ENCODE peak calls at places on chromosome 18, in seven cellular contexts. B is IMR-90, T is ovary, J is HepG2, K is heart left ventricle, E is HCT116, N is uterus. V is an unnamed sample. For H3K4me1, the result is how much of the 10 kb centered on the place peaks cover.

GRCh38 chr18:79753391-79753851 is 44.3 kb upstream of the KCNG2 start:
- DNase-seq in J (no peak), E (no peak), B (no peak), T (no peak), N (peak), K (no peak), V (no peak)

GRCh38 chr18:48859311-48860275 is 91.2 kb downstream of the SMAD7 start:
- DNase-seq in E (no peak), B (no peak), K (no peak), J (no peak), T (peak), N (no peak), V (no peak)

GRCh38 chr18:63970803-63971191 is 916 bp downstream of the SERPINB8 start:
- DNase-seq in J (no peak), K (peak), B (peak), T (peak), E (no peak), N (no peak), V (peak)

GRCh38 chr18:78074400-78075020 is 824.9 kb downstream of the GALR1 start:
- DNase-seq in E (no peak), T (no peak), K (no peak), B (no peak), J (no peak), N (no peak), V (no peak)

GRCh38 chr18:43022874-43023273 is 92.6 kb downstream of the RIT2 start:
- DNase-seq in K (no peak), E (no peak), T (no peak), N (no peak), J (no peak), B (no peak), V (no peak)

GRCh38 chr18:7830468-7830867 is 263.4 kb downstream of the PTPRM start:
- DNase-seq in E (peak), B (no peak), J (no peak), T (no peak), N (no peak), K (no peak), V (no peak)

GRCh38 chr18:46542545-46542944 is 114.5 kb downstream of the LOXHD1 start:
- DNase-seq in E (no peak), J (no peak), K (no peak), T (no peak), N (no peak), B (no peak), V (no peak)

GRCh38 chr18:75790821-75791220 is 363.3 kb upstream of the SMIM21 start:
- DNase-seq in T (no peak), B (no peak), N (no peak), J (no peak), K (no peak), E (no peak), V (no peak)

GRCh38 chr18:9157806-9158205 is 21.2 kb downstream of the ANKRD12 start:
- DNase-seq in T (no peak), J (no peak), N (no peak), K (no peak), B (no peak), E (no peak), V (no peak)

GRCh38 chr18:79542876-79543750 is 136.5 kb upstream of the CTDP1 start:
- DNase-seq in E (no peak), B (no peak), K (peak), J (no peak), N (no peak), T (no peak), V (no peak)

GRCh38 chr18:21184396-21184996 is 57.5 kb upstream of the GREB1L start:
- DNase-seq in E (no peak), J (no peak), K (no peak), T (no peak), N (no peak), B (no peak), V (no peak)

GRCh38 chr18:79917351-79918088 is 33.9 kb downstream of the SLC66A2 start:
- DNase-seq in J (no peak), B (no peak), N (no peak), T (peak), K (no peak), E (no peak), V (no peak)

GRCh38 chr18:7000484-7001096 is 117.0 kb downstream of the LAMA1 start:
- DNase-seq in J (peak), B (peak), T (no peak), K (no peak), N (no peak), E (no peak), V (peak)

GRCh38 chr18:12422936-12423335 is 15.2 kb downstream of the PRELID3A start:
- DNase-seq in B (no peak), J (peak), E (no peak), K (no peak), N (no peak), T (no peak), V (no peak)

GRCh38 chr18:49170925-49171509 is 220.3 kb upstream of the SMAD7 start:
- DNase-seq in B (no peak), E (no peak), J (no peak), T (no peak), N (no peak), K (no peak), V (no peak)

GRCh38 chr18:21115519-21116411 is 4.2 kb upstream of the ROCK1 start:
- DNase-seq in T (no peak), K (no peak), J (no peak), N (no peak), B (peak), E (no peak), V (no peak)

GRCh38 chr18:28791101-28791500 is 614.2 kb upstream of the CDH2 start:
- DNase-seq in B (no peak), N (no peak), E (no peak), K (no peak), T (no peak), J (no peak), V (no peak)

GRCh38 chr18:67916142-67916541 is 399.6 kb upstream of the DSEL start:
- DNase-seq in J (no peak), T (no peak), N (no peak), E (no peak), B (peak), K (no peak), V (no peak)

GRCh38 chr18:50138181-50139064 is 56.5 kb downstream of the MYO5B start:
- DNase-seq in T (no peak), B (no peak), E (no peak), K (no peak), N (no peak), J (no peak), V (no peak)

GRCh38 chr18:31667185-31667584 is 17.2 kb downstream of the B4GALT6 start:
- DNase-seq in J (no peak), N (no peak), E (no peak), T (no peak), K (no peak), B (peak), V (no peak)

GRCh38 chr18:10149768-10150556 is 236.1 kb downstream of the VAPA start:
- DNase-seq in K (no peak), B (no peak), N (no peak), J (no peak), E (no peak), T (no peak), V (no peak)

GRCh38 chr18:43934322-43935050 is 657.2 kb upstream of the SYT4 start:
- DNase-seq in E (no peak), K (no peak), B (no peak), N (no peak), J (no peak), T (no peak), V (no peak)

GRCh38 chr18:12543697-12544096 is 114.2 kb downstream of the SPIRE1 start:
- DNase-seq in J (no peak), T (no peak), N (no peak), B (peak), E (no peak), K (no peak), V (no peak)

GRCh38 chr18:48913201-48913600 is 37.6 kb downstream of the SMAD7 start:
- DNase-seq in N (no peak), B (no peak), K (no peak), E (no peak), J (no peak), T (no peak), V (no peak)

GRCh38 chr18:25349131-25349925 is 2.6 kb downstream of the ZNF521 start:
- DNase-seq in K (peak), N (peak), E (no peak), B (peak), T (peak), J (no peak), V (no peak)

GRCh38 chr18:31203086-31203793 is 40.6 kb upstream of the DSC1 start:
- DNase-seq in N (no peak), E (no peak), J (peak), B (no peak), T (no peak), K (no peak), V (peak)

GRCh38 chr18:37701967-37702366 is 136.4 kb upstream of the CELF4 start:
- DNase-seq in N (no peak), J (no peak), T (no peak), B (no peak), E (no peak), K (no peak), V (no peak)

GRCh38 chr18:51195086-51195601 is 2.3 kb downstream of the MEX3C start:
- DNase-seq in T (no peak), N (no peak), K (no peak), J (no peak), E (no peak), B (peak), V (no peak)

GRCh38 chr18:51197661-51198424 is at the start of gene MEX3C:
- DNase-seq in E (peak), B (peak), K (peak), T (peak), N (peak), J (peak), V (peak)

GRCh38 chr18:51196116-51196810 is 1.2 kb downstream of the MEX3C start:
- DNase-seq in N (peak), J (no peak), K (peak), T (peak), B (peak), E (no peak), V (peak)

GRCh38 chr18:51195602-51196115 is 1.8 kb downstream of the MEX3C start:
- DNase-seq in N (no peak), J (peak), B (peak), E (peak), T (no peak), K (no peak), V (peak)

GRCh38 chr18:51196811-51197660 is 445 bp downstream of the MEX3C start:
- DNase-seq in N (peak), T (peak), K (peak), J (no peak), E (no peak), B (peak), V (peak)
- TF ChIP-seq POLR2A in N (peak), T (peak), K (peak), J (no peak), E (no peak), B (peak), V (no peak)

GRCh38 chr18:52723456-52724065 is 383.6 kb downstream of the DCC start:
- DNase-seq in T (no peak), B (no peak), J (no peak), E (no peak), K (no peak), N (no peak), V (no peak)
- H3K4me1 ChIP-seq in T (under half), B (under half), J (under half), E (under half), K (under half), N (under half), V (under half)

GRCh38 chr18:66560092-66560491 is 43.8 kb downstream of the CDH19 start:
- DNase-seq in K (no peak), N (no peak), J (peak), T (no peak), E (no peak), B (no peak), V (peak)
- TF ChIP-seq CTCF in K (peak), N (no peak), J (peak), T (no peak), E (peak), B (no peak), V (peak)

GRCh38 chr18:3248670-3249359 is 1.2 kb downstream of the MYL12A start:
- DNase-seq in N (no peak), B (peak), T (no peak), K (no peak), E (no peak), J (peak), V (no peak)
- TF ChIP-seq POLR2A in N (no peak), B (no peak), T (no peak), K (no peak), E (no peak), J (no peak), V (peak)

GRCh38 chr18:26461405-26461804 is 86.9 kb downstream of the KCTD1 start:
- DNase-seq in T (no peak), J (no peak), N (no peak), K (no peak), B (no peak), E (no peak), V (no peak)
- H3K4me1 ChIP-seq in T (under half), J (under half), N (under half), K (under half), B (under half), E (under half), V (under half)

GRCh38 chr18:32888311-32888710 is 115.5 kb upstream of the KLHL14 start:
- DNase-seq in T (no peak), J (no peak), E (no peak), B (no peak), N (no peak), K (no peak), V (no peak)

GRCh38 chr18:32891130-32891529 is 118.3 kb upstream of the KLHL14 start:
- DNase-seq in J (no peak), E (no peak), B (no peak), K (no peak), N (no peak), T (no peak), V (no peak)

GRCh38 chr18:32889620-32890593 is 117.1 kb upstream of the KLHL14 start:
- DNase-seq in K (no peak), E (no peak), T (no peak), N (no peak), J (no peak), B (no peak), V (no peak)

GRCh38 chr18:32893915-32894314 is 121.1 kb upstream of the KLHL14 start:
- DNase-seq in B (no peak), T (no peak), N (no peak), J (peak), E (no peak), K (no peak), V (no peak)

GRCh38 chr18:32891797-32892196 is 119.0 kb upstream of the KLHL14 start:
- DNase-seq in T (no peak), K (no peak), E (no peak), N (no peak), J (peak), B (no peak), V (no peak)
- TF ChIP-seq CTCF in T (no peak), K (no peak), E (no peak), N (no peak), J (peak), B (no peak), V (no peak)

GRCh38 chr18:59902180-59902992 is 2.6 kb downstream of the PMAIP1 start:
- DNase-seq in B (peak), K (no peak), T (no peak), J (no peak), E (no peak), N (no peak), V (no peak)
- TF ChIP-seq POLR2A in B (no peak), K (no peak), T (no peak), J (no peak), E (no peak), N (no peak), V (no peak)

DNA sequence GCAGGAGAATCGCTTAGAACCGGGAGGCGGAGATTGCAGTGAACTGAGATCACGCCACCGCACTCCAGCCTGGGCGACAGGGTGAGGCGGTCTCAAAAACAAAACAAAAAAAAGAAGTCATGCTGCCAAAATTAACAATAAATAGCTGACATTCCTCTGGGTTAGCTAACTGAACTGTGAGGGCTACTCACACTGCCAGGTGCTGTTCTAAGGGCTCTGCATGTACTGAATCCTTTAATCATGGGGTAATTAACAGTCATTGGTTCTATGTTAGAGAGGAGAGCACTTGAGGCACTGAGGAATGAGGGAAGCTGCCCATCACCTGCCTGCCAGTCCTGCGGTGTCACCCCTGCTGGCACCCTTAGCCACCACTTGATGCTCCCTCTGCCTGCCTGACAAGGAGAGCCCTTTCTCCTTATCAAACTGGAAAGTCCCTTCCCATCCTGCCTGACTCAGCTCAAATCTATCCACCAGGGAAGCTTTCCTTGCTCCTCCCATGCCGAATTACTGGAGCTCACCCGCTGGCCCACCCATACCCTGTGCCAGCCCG is 73.0 kb upstream of the RIOK3 start:
- DNase-seq in B (peak), J (no peak), K (no peak), N (no peak), T (no peak), E (no peak), V (no peak)
- H3K4me1 ChIP-seq in B (under half), J (under half), K (under half), N (under half), T (under half), E (under half), V (under half)

GRCh38 chr18:59994357-59994756 is 94.6 kb downstream of the PMAIP1 start:
- DNase-seq in T (no peak), E (peak), B (peak), J (no peak), N (no peak), K (no peak), V (no peak)
- TF ChIP-seq CTCF in T (no peak), E (peak), B (no peak), J (no peak), N (no peak), K (no peak), V (no peak)

GRCh38 chr18:58046087-58046793 is 2.2 kb downstream of the NEDD4L start:
- DNase-seq in T (no peak), K (no peak), B (no peak), J (peak), N (no peak), E (no peak), V (no peak)

GRCh38 chr18:58046794-58047555 is 2.9 kb downstream of the NEDD4L start:
- DNase-seq in T (no peak), E (no peak), B (no peak), K (no peak), J (peak), N (no peak), V (no peak)

GRCh38 chr18:58047556-58047882 is 3.5 kb downstream of the NEDD4L start:
- DNase-seq in E (no peak), T (no peak), J (no peak), K (no peak), B (no peak), N (no peak), V (no peak)

GRCh38 chr18:58049000-58049688 is 5.1 kb downstream of the NEDD4L start:
- DNase-seq in B (no peak), E (no peak), N (no peak), T (no peak), K (no peak), J (no peak), V (no peak)

DNA sequence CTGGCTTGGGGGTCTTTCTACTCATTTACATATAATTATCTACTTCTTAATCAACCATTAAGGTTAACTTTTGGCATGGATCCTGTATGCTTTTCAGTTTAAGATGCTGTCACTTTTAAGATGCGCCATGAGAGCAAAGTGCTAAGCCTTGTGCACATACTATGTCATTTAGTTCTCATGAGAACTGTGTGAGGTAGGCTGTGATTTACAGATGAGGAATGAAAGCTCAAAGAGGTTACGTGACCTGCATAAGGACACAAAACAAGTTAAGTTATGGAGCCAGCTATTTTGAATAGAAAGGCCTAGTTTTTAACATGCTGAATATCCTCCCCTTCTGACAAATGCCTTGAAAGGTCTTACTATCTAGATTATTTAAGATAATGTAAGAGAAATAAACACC is 4.2 kb downstream of the NEDD4L start:
- DNase-seq in J (no peak), T (no peak), N (no peak), B (peak), K (no peak), E (no peak), V (no peak)
- TF ChIP-seq POLR2A in J (no peak), T (no peak), N (no peak), B (no peak), K (no peak), E (no peak), V (no peak)